ENCODE peak calls at places on chromosomes 16 and 17, in six cellular contexts. R, E, Y, M, N and L are unnamed samples.

GRCh38 chr17:74592087-74592990 is at the start of gene CD300LD:
- DNase-seq in R (no peak), E (no peak), Y (no peak), M (no peak), N (no peak), L (no peak)

GRCh38 chr16:75130150-75130771 is 13.7 kb upstream of the LDHD start:
- DNase-seq in R (no peak), E (no peak), Y (no peak), M (no peak), N (no peak), L (no peak)

GRCh38 chr17:40901981-40902862 is 17.2 kb upstream of the KRT20 start:
- DNase-seq in R (peak), E (no peak), Y (no peak), M (peak), N (no peak), L (no peak)

GRCh38 chr17:28612936-28613872 is 781 bp downstream of the RSKR start:
- DNase-seq in R (peak), E (no peak), Y (peak), M (peak), N (peak), L (no peak)

GRCh38 chr17:75237100-75238014 is 24.0 kb downstream of the GGA3 start:
- DNase-seq in R (no peak), E (no peak), Y (no peak), M (no peak), N (no peak), L (no peak)

GRCh38 chr17:29973005-29973404 is 31.6 kb downstream of the EFCAB5 start:
- DNase-seq in R (peak), E (no peak), Y (no peak), M (no peak), N (no peak), L (no peak)

GRCh38 chr17:47982645-47983440 is 11.9 kb downstream of the CDK5RAP3 start:
- DNase-seq in R (no peak), E (no peak), Y (no peak), M (no peak), N (no peak), L (no peak)

GRCh38 chr17:70426752-70427151 is 257.4 kb downstream of the KCNJ2 start:
- DNase-seq in R (no peak), E (no peak), Y (no peak), M (no peak), N (no peak), L (no peak)

GRCh38 chr17:18234853-18235380 is 9.5 kb downstream of the LLGL1 start:
- DNase-seq in R (no peak), E (peak), Y (no peak), M (no peak), N (no peak), L (no peak)

GRCh38 chr17:83194761-83195329 is 115.4 kb downstream of the METRNL start:
- DNase-seq in R (no peak), E (peak), Y (peak), M (no peak), N (no peak), L (no peak)

GRCh38 chr16:70696952-70697600 is 11.2 kb upstream of the MTSS2 start:
- DNase-seq in R (no peak), E (no peak), Y (no peak), M (no peak), N (no peak), L (no peak)